ENCODE peak calls at places on chromosome 4, in four cellular contexts. R is endothelial cell, G is astrocyte of the cerebellum, W is ureter. M is an unnamed sample.

GRCh38 chr4:105619193-105619931 is 66.9 kb downstream of the ARHGEF38 start:
- DNase-seq in R (no peak), G (no peak), W (peak), M (no peak)

GRCh38 chr4:140720387-140721087 is 35.6 kb downstream of the TBC1D9 start:
- DNase-seq in R (no peak), G (no peak), W (no peak), M (no peak)

GRCh38 chr4:65791807-65792308 is 121.6 kb upstream of the EPHA5 start:
- DNase-seq in R (no peak), G (peak), W (no peak), M (no peak)

GRCh38 chr4:141046255-141046654 is 87.0 kb downstream of the RNF150 start:
- DNase-seq in R (no peak), G (peak), W (no peak), M (no peak)

GRCh38 chr4:16636304-16636703 is 262.1 kb downstream of the LDB2 start:
- DNase-seq in R (no peak), G (no peak), W (no peak), M (no peak)

GRCh38 chr4:13445841-13446790 is 38.0 kb downstream of the RAB28 start:
- DNase-seq in R (peak), G (no peak), W (no peak), M (no peak)

GRCh38 chr4:41594439-41594838 is 56.5 kb downstream of the LIMCH1 start:
- DNase-seq in R (no peak), G (peak), W (no peak), M (no peak)

GRCh38 chr4:185587444-185588161 is 52.3 kb upstream of the PDLIM3 start:
- DNase-seq in R (no peak), G (no peak), W (no peak), M (peak)

GRCh38 chr4:40247350-40247749 is 50.5 kb downstream of the RHOH start:
- DNase-seq in R (no peak), G (no peak), W (no peak), M (no peak)

GRCh38 chr4:78018271-78019049 is 38.7 kb upstream of the FRAS1 start:
- DNase-seq in R (no peak), G (no peak), W (no peak), M (no peak)

GRCh38 chr4:122665148-122665547 is 44.3 kb upstream of the IL21 start:
- DNase-seq in R (no peak), G (no peak), W (no peak), M (no peak)

GRCh38 chr4:149164282-149164681 is 651.4 kb downstream of the IQCM start:
- DNase-seq in R (no peak), G (peak), W (no peak), M (no peak)

GRCh38 chr4:18106620-18107019 is 85.1 kb upstream of the LCORL start:
- DNase-seq in R (no peak), G (no peak), W (no peak), M (no peak)

GRCh38 chr4:85787133-85787532 is 312.2 kb downstream of the ARHGAP24 start:
- DNase-seq in R (no peak), G (peak), W (no peak), M (no peak)

GRCh38 chr4:2768921-2769336 is 12.8 kb upstream of the TNIP2 start:
- DNase-seq in R (no peak), G (no peak), W (peak), M (no peak)

GRCh38 chr4:335515-335914 is 2.1 kb upstream of the ZNF141 start:
- DNase-seq in R (no peak), G (no peak), W (no peak), M (no peak)

GRCh38 chr4:143230683-143231082 is 46.0 kb downstream of the USP38 start:
- DNase-seq in R (no peak), G (no peak), W (no peak), M (no peak)

GRCh38 chr4:1204828-1205591 is 32.6 kb upstream of the SPON2 start:
- DNase-seq in R (peak), G (no peak), W (no peak), M (no peak)

GRCh38 chr4:46329118-46329976 is 60.6 kb downstream of the GABRA2 start:
- DNase-seq in R (peak), G (peak), W (no peak), M (no peak)

GRCh38 chr4:129043523-129043922 is 49.8 kb downstream of the SCLT1 start:
- DNase-seq in R (no peak), G (peak), W (no peak), M (no peak)

GRCh38 chr4:121796283-121796682 is 4.8 kb upstream of the EXOSC9 start:
- DNase-seq in R (no peak), G (no peak), W (no peak), M (no peak)

GRCh38 chr4:111014537-111014936 is 391.7 kb upstream of the PITX2 start:
- DNase-seq in R (no peak), G (no peak), W (no peak), M (no peak)

GRCh38 chr4:80006935-80007744 is 65.9 kb downstream of the ANTXR2 start:
- DNase-seq in R (no peak), G (no peak), W (no peak), M (no peak)

GRCh38 chr4:6197433-6198174 is 2.7 kb downstream of the JAKMIP1 start:
- DNase-seq in R (no peak), G (no peak), W (no peak), M (no peak)

GRCh38 chr4:3229964-3230363 is 19.0 kb upstream of the MSANTD1 start:
- DNase-seq in R (no peak), G (no peak), W (no peak), M (no peak)

GRCh38 chr4:38531126-38531737 is 132.8 kb upstream of the KLF3 start:
- DNase-seq in R (no peak), G (peak), W (no peak), M (no peak)

M was measured in GM12891.